ENCODE peak calls at places on chromosomes 1 and 21, in five cellular contexts. One of them, this sample, is unnamed. For H3K4me1, the result is how much of the 10 kb centered on the place peaks cover.

GRCh38 chr21:41168391-41169257 is 664 bp downstream of the BACE2 start:
- DNase-seq in GM23248: peak
- DNase-seq in heart right ventricle: peak
- DNase-seq in heart left ventricle: peak
- DNase-seq in CD4-positive, CD25-positive, alpha-beta regulatory T cell: peak
- DNase-seq in this sample: no peak

GRCh38 chr1:9914603-9914937 is 4.5 kb upstream of the CTNNBIP1 start:
- DNase-seq in GM23248: no peak
- DNase-seq in CD4-positive, CD25-positive, alpha-beta regulatory T cell: no peak
- DNase-seq in heart left ventricle: no peak
- DNase-seq in heart right ventricle: no peak
- DNase-seq in this sample: no peak

GRCh38 chr1:242425232-242425631 is 99.3 kb downstream of the PLD5 start:
- DNase-seq in GM23248: peak
- DNase-seq in heart right ventricle: no peak
- DNase-seq in CD4-positive, CD25-positive, alpha-beta regulatory T cell: peak
- DNase-seq in heart left ventricle: no peak
- DNase-seq in this sample: peak

GRCh38 chr1:182281541-182281940 is 110.0 kb downstream of the GLUL start:
- DNase-seq in heart right ventricle: peak
- DNase-seq in CD4-positive, CD25-positive, alpha-beta regulatory T cell: no peak
- DNase-seq in GM23248: peak
- DNase-seq in heart left ventricle: no peak
- DNase-seq in this sample: no peak

GRCh38 chr1:21510113-21510493 is 880 bp downstream of the ALPL start:
- DNase-seq in heart left ventricle: no peak
- DNase-seq in heart right ventricle: no peak
- DNase-seq in GM23248: no peak
- DNase-seq in CD4-positive, CD25-positive, alpha-beta regulatory T cell: no peak
- DNase-seq in this sample: peak

GRCh38 chr1:35555212-35555584 is 2.0 kb downstream of the KIAA0319L start:
- DNase-seq in GM23248: peak
- DNase-seq in heart left ventricle: no peak
- DNase-seq in heart right ventricle: no peak
- DNase-seq in CD4-positive, CD25-positive, alpha-beta regulatory T cell: no peak
- DNase-seq in this sample: peak

GRCh38 chr1:78651247-78651646 is 1.6 kb downstream of the IFI44 start:
- DNase-seq in heart right ventricle: no peak
- DNase-seq in heart left ventricle: no peak
- DNase-seq in CD4-positive, CD25-positive, alpha-beta regulatory T cell: peak
- DNase-seq in GM23248: no peak
- DNase-seq in this sample: no peak

GRCh38 chr1:59569198-59569597 is 245.6 kb upstream of the HOOK1 start:
- DNase-seq in GM23248: peak
- DNase-seq in heart right ventricle: no peak
- DNase-seq in heart left ventricle: no peak
- DNase-seq in CD4-positive, CD25-positive, alpha-beta regulatory T cell: no peak
- DNase-seq in this sample: no peak

GRCh38 chr1:85553936-85554335 is 26.6 kb upstream of the CCN1 start:
- DNase-seq in CD4-positive, CD25-positive, alpha-beta regulatory T cell: no peak
- DNase-seq in GM23248: no peak
- DNase-seq in heart right ventricle: no peak
- DNase-seq in heart left ventricle: no peak
- DNase-seq in this sample: peak

GRCh38 chr1:173476664-173477285 is 360 bp upstream of the PRDX6 start:
- DNase-seq in heart right ventricle: peak
- DNase-seq in CD4-positive, CD25-positive, alpha-beta regulatory T cell: peak
- DNase-seq in GM23248: peak
- DNase-seq in heart left ventricle: peak
- DNase-seq in this sample: peak

GRCh38 chr1:153231363-153231762 is 14.0 kb downstream of the PRR9 start:
- DNase-seq in CD4-positive, CD25-positive, alpha-beta regulatory T cell: no peak
- DNase-seq in heart left ventricle: no peak
- DNase-seq in GM23248: peak
- DNase-seq in heart right ventricle: no peak
- DNase-seq in this sample: no peak

GRCh38 chr1:116826818-116827606 is 72.8 kb downstream of the CD2 start:
- DNase-seq in heart right ventricle: no peak
- DNase-seq in CD4-positive, CD25-positive, alpha-beta regulatory T cell: peak
- DNase-seq in GM23248: no peak
- DNase-seq in heart left ventricle: no peak
- DNase-seq in this sample: no peak

GRCh38 chr1:10065344-10065685 is 32.6 kb downstream of the UBE4B start:
- DNase-seq in heart right ventricle: peak
- DNase-seq in GM23248: no peak
- DNase-seq in heart left ventricle: peak
- DNase-seq in CD4-positive, CD25-positive, alpha-beta regulatory T cell: no peak
- DNase-seq in this sample: peak

GRCh38 chr21:44555200-44555875 is 3.3 kb downstream of the KRTAP10-3 start:
- DNase-seq in CD4-positive, CD25-positive, alpha-beta regulatory T cell: no peak
- DNase-seq in heart left ventricle: no peak
- DNase-seq in GM23248: no peak
- DNase-seq in heart right ventricle: no peak
- DNase-seq in this sample: no peak

GRCh38 chr1:185864331-185864730 is 130.1 kb downstream of the HMCN1 start:
- DNase-seq in CD4-positive, CD25-positive, alpha-beta regulatory T cell: no peak
- DNase-seq in GM23248: no peak
- DNase-seq in heart left ventricle: no peak
- DNase-seq in heart right ventricle: no peak
- DNase-seq in this sample: no peak

GRCh38 chr1:38533772-38534472 is 325.6 kb downstream of the RRAGC start:
- DNase-seq in heart left ventricle: no peak
- DNase-seq in GM23248: peak
- DNase-seq in heart right ventricle: no peak
- DNase-seq in CD4-positive, CD25-positive, alpha-beta regulatory T cell: no peak
- DNase-seq in this sample: no peak

GRCh38 chr1:167328306-167328705 is 107.6 kb downstream of the POU2F1 start:
- DNase-seq in GM23248: no peak
- DNase-seq in heart right ventricle: no peak
- DNase-seq in heart left ventricle: no peak
- DNase-seq in CD4-positive, CD25-positive, alpha-beta regulatory T cell: no peak
- DNase-seq in this sample: peak

GRCh38 chr1:29121951-29122661 is 1.6 kb downstream of the TMEM200B start:
- DNase-seq in GM23248: peak
- DNase-seq in heart left ventricle: peak
- DNase-seq in CD4-positive, CD25-positive, alpha-beta regulatory T cell: no peak
- DNase-seq in heart right ventricle: peak
- DNase-seq in this sample: no peak

GRCh38 chr1:172452536-172453159 is 8.8 kb upstream of the PIGC start:
- DNase-seq in heart left ventricle: no peak
- DNase-seq in GM23248: no peak
- DNase-seq in CD4-positive, CD25-positive, alpha-beta regulatory T cell: no peak
- DNase-seq in heart right ventricle: peak
- DNase-seq in this sample: no peak

GRCh38 chr1:185245466-185245865 is 71.6 kb downstream of the IVNS1ABP start:
- DNase-seq in GM23248: peak
- DNase-seq in CD4-positive, CD25-positive, alpha-beta regulatory T cell: no peak
- DNase-seq in heart left ventricle: no peak
- DNase-seq in heart right ventricle: no peak
- DNase-seq in this sample: no peak

GRCh38 chr1:196075621-196076020 is 532.6 kb downstream of the KCNT2 start:
- DNase-seq in heart left ventricle: no peak
- DNase-seq in heart right ventricle: no peak
- DNase-seq in GM23248: no peak
- DNase-seq in CD4-positive, CD25-positive, alpha-beta regulatory T cell: no peak
- DNase-seq in this sample: no peak

GRCh38 chr1:224333939-224334701 is 4.1 kb upstream of the NVL start:
- DNase-seq in CD4-positive, CD25-positive, alpha-beta regulatory T cell: no peak
- DNase-seq in GM23248: peak
- DNase-seq in heart left ventricle: no peak
- DNase-seq in heart right ventricle: no peak
- DNase-seq in this sample: no peak

GRCh38 chr1:246519514-246519913 is 12.4 kb upstream of the SMYD3 start:
- DNase-seq in heart right ventricle: no peak
- DNase-seq in CD4-positive, CD25-positive, alpha-beta regulatory T cell: no peak
- DNase-seq in heart left ventricle: no peak
- DNase-seq in GM23248: no peak
- DNase-seq in this sample: no peak

GRCh38 chr1:92184632-92185031 is 33.1 kb upstream of the C1orf146 start:
- DNase-seq in heart left ventricle: no peak
- DNase-seq in CD4-positive, CD25-positive, alpha-beta regulatory T cell: no peak
- DNase-seq in GM23248: peak
- DNase-seq in heart right ventricle: no peak
- DNase-seq in this sample: no peak

GRCh38 chr1:29706936-29707335 is 470.6 kb downstream of the PTPRU start:
- DNase-seq in GM23248: peak
- DNase-seq in heart left ventricle: no peak
- DNase-seq in CD4-positive, CD25-positive, alpha-beta regulatory T cell: no peak
- DNase-seq in heart right ventricle: no peak
- DNase-seq in this sample: peak

DNA sequence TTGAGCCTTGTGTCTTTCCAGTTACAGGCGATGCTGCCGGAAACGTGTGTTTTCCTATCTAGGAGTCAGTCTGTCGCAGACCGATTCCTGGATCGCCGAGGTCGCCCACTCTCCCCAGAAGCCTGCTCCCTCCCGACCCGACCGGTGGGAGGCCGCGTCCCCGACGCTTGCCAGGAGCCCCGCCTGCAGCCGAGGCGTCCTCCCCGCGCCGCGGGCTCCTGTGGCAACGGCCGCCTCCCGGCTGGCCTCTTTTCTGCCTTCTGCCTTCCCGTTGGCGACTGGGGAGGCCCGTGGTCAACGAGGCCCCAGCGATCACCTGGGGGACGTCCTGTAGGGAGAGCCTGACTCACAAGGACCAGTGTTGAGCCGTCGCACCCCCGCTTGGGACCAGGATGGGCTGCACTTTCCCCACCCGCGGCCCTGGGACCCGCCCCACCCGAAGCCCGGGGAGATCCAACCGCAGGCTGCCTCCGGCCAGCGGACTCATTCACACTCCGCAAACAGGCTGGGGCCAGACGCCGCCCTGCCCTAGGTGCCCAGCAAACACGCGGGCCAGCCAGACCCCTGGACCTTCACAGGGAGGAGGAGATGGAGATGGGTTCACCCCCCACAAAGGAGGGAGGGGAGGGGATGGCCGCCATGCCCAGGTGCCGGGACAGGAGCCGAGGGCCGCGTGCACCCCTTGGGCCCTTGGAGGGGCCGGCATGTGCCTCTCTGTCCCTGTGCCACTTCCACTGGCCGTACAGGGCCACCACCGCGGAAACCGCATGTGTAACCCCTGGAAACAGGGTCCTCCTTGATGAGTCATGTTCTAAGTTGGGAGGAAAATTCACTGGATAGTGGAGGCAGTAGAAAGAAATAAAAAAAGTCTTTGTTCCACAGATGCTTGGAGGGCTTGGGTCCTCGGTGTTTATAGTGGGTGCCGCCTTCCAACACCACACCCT is 7.2 kb upstream of the COL6A1 start:
- DNase-seq in CD4-positive, CD25-positive, alpha-beta regulatory T cell: peak
- DNase-seq in heart right ventricle: no peak
- DNase-seq in heart left ventricle: peak
- DNase-seq in GM23248: peak
- DNase-seq in this sample: peak
- H3K4me1 ChIP-seq in CD4-positive, CD25-positive, alpha-beta regulatory T cell: under half
- H3K4me1 ChIP-seq in heart right ventricle: half or more
- H3K4me1 ChIP-seq in heart left ventricle: under half
- H3K4me1 ChIP-seq in GM23248: under half
- H3K4me1 ChIP-seq in this sample: under half

DNA sequence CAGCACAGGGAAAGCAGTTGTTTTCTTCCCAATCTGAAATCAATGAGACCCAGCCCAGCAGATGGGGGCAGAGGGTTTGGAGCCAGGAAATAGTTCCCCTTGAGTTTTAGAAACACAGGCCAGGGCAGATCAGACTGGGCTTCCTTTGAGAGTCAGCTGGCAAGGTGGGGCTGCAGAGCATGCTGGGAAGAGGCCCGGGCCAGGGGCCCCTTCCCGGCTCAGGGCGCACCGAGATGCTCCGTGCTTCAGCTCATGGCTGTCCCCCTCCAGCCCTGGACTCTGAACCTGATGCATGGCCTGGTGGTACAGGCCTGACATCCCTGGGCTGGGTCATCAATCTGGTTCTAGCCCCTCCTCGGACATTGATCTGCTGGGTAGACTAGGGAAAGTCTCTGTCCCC is 65.0 kb upstream of the RUNX3 start:
- DNase-seq in CD4-positive, CD25-positive, alpha-beta regulatory T cell: peak
- DNase-seq in heart left ventricle: no peak
- DNase-seq in GM23248: no peak
- DNase-seq in heart right ventricle: no peak
- DNase-seq in this sample: no peak
- H3K4me1 ChIP-seq in CD4-positive, CD25-positive, alpha-beta regulatory T cell: half or more
- H3K4me1 ChIP-seq in heart left ventricle: under half
- H3K4me1 ChIP-seq in GM23248: under half
- H3K4me1 ChIP-seq in heart right ventricle: under half
- H3K4me1 ChIP-seq in this sample: under half

GRCh38 chr1:228994691-228995090 is 259.4 kb downstream of the RHOU start:
- DNase-seq in GM23248: no peak
- DNase-seq in CD4-positive, CD25-positive, alpha-beta regulatory T cell: no peak
- DNase-seq in heart left ventricle: no peak
- DNase-seq in heart right ventricle: no peak
- DNase-seq in this sample: no peak

GRCh38 chr1:228997721-228998144 is 262.5 kb downstream of the RHOU start:
- DNase-seq in heart left ventricle: no peak
- DNase-seq in heart right ventricle: no peak
- DNase-seq in CD4-positive, CD25-positive, alpha-beta regulatory T cell: no peak
- DNase-seq in GM23248: no peak
- DNase-seq in this sample: no peak

GRCh38 chr1:228996286-228996685 is 261.0 kb downstream of the RHOU start:
- DNase-seq in CD4-positive, CD25-positive, alpha-beta regulatory T cell: no peak
- DNase-seq in heart right ventricle: no peak
- DNase-seq in heart left ventricle: no peak
- DNase-seq in GM23248: no peak
- DNase-seq in this sample: no peak

GRCh38 chr1:228993106-228993505 is 257.8 kb downstream of the RHOU start:
- DNase-seq in GM23248: no peak
- DNase-seq in CD4-positive, CD25-positive, alpha-beta regulatory T cell: no peak
- DNase-seq in heart right ventricle: no peak
- DNase-seq in heart left ventricle: no peak
- DNase-seq in this sample: peak

DNA sequence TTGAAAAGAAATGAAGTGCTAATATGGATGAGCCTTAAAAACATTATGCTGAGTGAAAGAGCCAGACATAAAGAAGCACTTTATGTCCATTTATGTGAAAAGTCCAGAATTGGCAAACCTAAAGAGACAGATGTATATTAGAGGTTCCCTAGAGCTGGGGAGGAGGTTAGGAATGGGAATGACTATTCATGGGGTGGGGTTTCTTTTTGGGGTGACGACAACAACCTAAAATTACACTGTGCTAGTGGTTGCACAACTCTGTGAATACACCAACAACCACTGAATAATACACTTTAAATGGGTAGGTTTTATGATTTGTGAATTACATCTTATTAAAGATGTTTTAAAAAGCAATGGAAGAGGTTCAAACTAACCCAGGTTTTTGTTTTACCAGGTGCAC is 259.9 kb downstream of the RHOU start:
- DNase-seq in heart right ventricle: no peak
- DNase-seq in heart left ventricle: no peak
- DNase-seq in CD4-positive, CD25-positive, alpha-beta regulatory T cell: no peak
- DNase-seq in GM23248: no peak
- DNase-seq in this sample: no peak
- H3K4me1 ChIP-seq in heart right ventricle: under half
- H3K4me1 ChIP-seq in heart left ventricle: under half
- H3K4me1 ChIP-seq in CD4-positive, CD25-positive, alpha-beta regulatory T cell: under half
- H3K4me1 ChIP-seq in GM23248: under half
- H3K4me1 ChIP-seq in this sample: under half

GRCh38 chr1:162905174-162905573 is 44.2 kb upstream of the CCDC190 start:
- DNase-seq in CD4-positive, CD25-positive, alpha-beta regulatory T cell: no peak
- DNase-seq in heart left ventricle: no peak
- DNase-seq in GM23248: no peak
- DNase-seq in heart right ventricle: no peak
- DNase-seq in this sample: no peak
- H3K4me1 ChIP-seq in CD4-positive, CD25-positive, alpha-beta regulatory T cell: under half
- H3K4me1 ChIP-seq in heart left ventricle: under half
- H3K4me1 ChIP-seq in GM23248: half or more
- H3K4me1 ChIP-seq in heart right ventricle: under half
- H3K4me1 ChIP-seq in this sample: under half

This sample was measured in HAP-1.